ENCODE peak calls at places on chromosomes 2 and 18, in eight cellular contexts. G is MM.1S, X is OCI-LY7, O is GM23248, Q is HCT116, T is GM23338, Y is PC-3, I is SK-N-SH. C is an unnamed sample. For H3K9me2, the result is how much of the 10 kb centered on the place peaks cover.

GRCh38 chr2:200863655-200864205 is 728 bp downstream of the CLK1 start:
- DNase-seq in G (no peak), X (peak), O (peak), Q (no peak), T (no peak), Y (peak), I (no peak), C (peak)

GRCh38 chr2:172256886-172257285 is 154.2 kb upstream of the DLX2 start:
- DNase-seq in G (no peak), X (no peak), O (peak), Q (no peak), T (no peak), Y (no peak), I (peak), C (no peak)

GRCh38 chr2:105179469-105180372 is 61.8 kb upstream of the GPR45 start:
- DNase-seq in G (no peak), X (no peak), O (peak), Q (peak), T (peak), Y (peak), I (peak), C (peak)

GRCh38 chr2:46666044-46666662 is 186.8 kb downstream of the TMEM247 start:
- DNase-seq in G (no peak), X (no peak), O (no peak), Q (no peak), T (no peak), Y (no peak), I (no peak), C (peak)

GRCh38 chr2:158539176-158539895 is 82.6 kb downstream of the PKP4 start:
- DNase-seq in G (peak), X (no peak), O (peak), Q (peak), T (no peak), Y (peak), I (no peak), C (peak)

GRCh38 chr2:51483720-51484119 is 451.8 kb upstream of the NRXN1 start:
- DNase-seq in G (no peak), X (no peak), O (no peak), Q (no peak), T (no peak), Y (peak), I (no peak), C (no peak)

GRCh38 chr2:47232738-47233415 is 77.8 kb upstream of the STPG4 start:
- DNase-seq in G (no peak), X (no peak), O (no peak), Q (no peak), T (no peak), Y (peak), I (no peak), C (peak)

GRCh38 chr2:52810460-52810859 is 957.1 kb upstream of the CHAC2 start:
- DNase-seq in G (peak), X (no peak), O (peak), Q (peak), T (peak), Y (peak), I (peak), C (peak)

DNA sequence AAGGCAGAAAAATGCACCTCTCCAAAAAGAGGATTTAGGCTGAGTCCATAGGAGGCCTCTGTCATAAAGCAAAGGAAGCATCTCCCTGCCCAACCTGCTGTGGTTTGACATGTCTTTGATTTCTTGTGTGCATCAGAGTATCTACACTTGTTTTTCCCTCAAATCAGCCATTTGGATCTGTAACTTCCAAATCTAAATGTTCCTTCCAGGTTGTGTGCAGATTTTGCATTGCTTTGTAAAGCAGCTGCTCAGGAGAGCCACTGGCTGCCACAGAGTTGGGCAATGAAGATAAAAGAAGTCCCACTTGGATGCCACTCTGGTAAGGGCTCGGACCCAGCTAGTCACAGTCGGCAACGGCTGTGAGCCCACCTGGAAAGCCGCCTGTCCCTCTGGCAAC is 6.1 kb downstream of the PAX3 start:
- DNase-seq in G (no peak), X (no peak), O (no peak), Q (no peak), T (no peak), Y (no peak), I (no peak), C (no peak)
- H3K9me2 ChIP-seq in G (under half), X (under half), O (under half), Q (under half), T (under half), Y (under half), I (under half), C (under half)

GRCh38 chr2:74002515-74003391 is 18.0 kb downstream of the TET3 start:
- DNase-seq in G (peak), X (peak), O (peak), Q (no peak), T (peak), Y (peak), I (peak), C (peak)

GRCh38 chr2:73998933-73999332 is 14.2 kb downstream of the TET3 start:
- DNase-seq in G (no peak), X (no peak), O (no peak), Q (no peak), T (no peak), Y (no peak), I (no peak), C (no peak)

GRCh38 chr2:74001781-74002514 is 17.2 kb downstream of the TET3 start:
- DNase-seq in G (no peak), X (peak), O (no peak), Q (no peak), T (no peak), Y (no peak), I (no peak), C (no peak)

GRCh38 chr2:73999881-74000597 is 15.3 kb downstream of the TET3 start:
- DNase-seq in G (no peak), X (no peak), O (peak), Q (no peak), T (peak), Y (peak), I (no peak), C (peak)

GRCh38 chr2:74001121-74001520 is 16.4 kb downstream of the TET3 start:
- DNase-seq in G (no peak), X (no peak), O (peak), Q (no peak), T (no peak), Y (peak), I (no peak), C (no peak)
- TF ChIP-seq EZH2phosphoT487 in G (no peak), X (no peak), O (no peak), Q (no peak), T (no peak), Y (no peak), I (no peak), C (no peak)

DNA sequence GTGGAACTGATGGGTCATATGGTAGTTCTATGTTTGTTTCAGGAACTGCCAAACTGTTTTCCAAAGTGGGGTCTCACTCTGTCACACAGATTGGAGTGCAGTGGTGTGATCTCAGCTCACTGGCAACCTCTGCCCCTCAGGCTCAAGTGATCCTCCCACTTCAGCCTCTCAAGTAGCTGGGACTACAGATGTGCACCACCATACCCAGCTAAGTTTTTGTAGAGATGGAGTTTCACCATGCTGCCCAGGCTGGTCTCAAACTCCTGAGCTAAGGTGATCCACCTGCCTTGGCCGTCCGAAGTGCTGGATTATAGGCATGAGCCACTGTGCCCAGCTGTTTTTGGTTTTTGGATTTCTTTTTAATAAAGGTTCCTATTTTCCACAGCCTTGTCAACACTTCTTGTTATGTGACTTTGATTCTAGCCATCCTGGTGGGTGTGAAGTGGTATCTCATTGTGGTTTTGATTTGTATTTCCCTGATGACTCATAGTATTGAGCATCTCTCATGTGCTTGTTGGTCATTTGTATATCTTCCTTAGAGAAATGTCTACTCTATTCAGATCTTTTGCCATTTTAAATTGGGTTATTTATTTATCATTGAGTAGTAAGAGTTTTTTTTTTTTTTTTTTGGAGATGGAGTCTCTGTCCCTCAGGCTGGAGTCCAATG is 22.8 kb downstream of the NPC1 start:
- DNase-seq in G (no peak), X (no peak), O (peak), Q (no peak), T (no peak), Y (no peak), I (no peak), C (no peak)
- H3K9me2 ChIP-seq in G (under half), X (under half), O (under half), Q (under half), T (under half), Y (under half), I (under half), C (under half)

GRCh38 chr2:190649798-190650390 is 1.0 kb downstream of the NAB1 start:
- DNase-seq in G (no peak), X (peak), O (peak), Q (no peak), T (peak), Y (peak), I (peak), C (no peak)
- TF ChIP-seq EZH2phosphoT487 in G (no peak), X (no peak), O (no peak), Q (no peak), T (no peak), Y (no peak), I (no peak), C (no peak)

DNA sequence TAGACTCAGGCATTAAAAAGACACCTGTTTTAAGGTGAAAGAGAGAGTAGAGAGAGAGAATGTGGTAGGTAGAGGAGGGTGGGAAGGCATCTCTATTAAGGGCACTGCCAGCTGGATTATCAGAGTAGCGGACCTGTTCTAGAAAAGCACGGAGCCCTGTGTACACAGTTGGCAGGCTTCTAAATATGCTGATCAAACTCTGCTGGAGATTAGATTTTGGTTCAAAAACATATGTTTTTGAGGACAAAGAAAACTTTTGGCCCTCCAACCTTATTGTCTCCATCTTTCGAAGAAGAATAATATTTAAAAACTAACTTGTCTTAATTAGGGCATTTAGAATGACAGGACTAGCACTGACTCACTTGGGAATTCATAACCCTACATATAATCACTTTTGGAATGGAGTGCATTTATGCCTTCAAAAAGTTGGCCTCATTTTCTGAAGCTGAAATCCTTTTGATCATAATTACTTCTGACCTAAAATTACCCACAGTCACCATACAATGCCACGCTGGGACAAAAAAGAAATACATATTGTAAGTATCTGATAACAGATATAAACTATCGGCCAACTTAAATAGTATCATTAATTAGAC is 254.6 kb downstream of the MEIS1 start:
- DNase-seq in G (no peak), X (no peak), O (no peak), Q (no peak), T (no peak), Y (no peak), I (no peak), C (no peak)
- H3K9me2 ChIP-seq in G (under half), X (under half), O (under half), Q (under half), T (under half), Y (under half), I (under half), C (under half)

DNA sequence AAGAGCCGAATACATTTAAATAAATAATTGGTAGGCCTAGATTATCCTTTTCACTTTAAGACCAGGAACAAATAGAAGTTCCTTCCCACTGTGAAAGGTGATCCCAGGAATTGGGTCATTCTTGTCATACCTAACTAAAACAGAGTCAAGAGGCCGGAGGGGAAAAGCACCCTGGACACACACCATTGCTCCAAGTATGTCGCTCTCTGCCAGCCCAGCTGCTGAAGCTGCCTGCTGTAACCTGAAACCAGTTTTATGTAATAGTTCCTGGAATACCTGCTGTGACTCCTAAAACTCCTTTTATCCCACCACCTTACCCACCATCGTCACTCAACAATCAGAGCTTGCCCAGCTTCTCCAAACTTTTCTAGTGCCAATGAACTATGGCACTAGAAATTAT is 217.1 kb downstream of the PTPRM start:
- DNase-seq in G (no peak), X (no peak), O (no peak), Q (no peak), T (peak), Y (no peak), I (no peak), C (no peak)
- TF ChIP-seq EZH2phosphoT487 in G (no peak), X (no peak), O (no peak), Q (no peak), T (no peak), Y (no peak), I (no peak), C (no peak)

DNA sequence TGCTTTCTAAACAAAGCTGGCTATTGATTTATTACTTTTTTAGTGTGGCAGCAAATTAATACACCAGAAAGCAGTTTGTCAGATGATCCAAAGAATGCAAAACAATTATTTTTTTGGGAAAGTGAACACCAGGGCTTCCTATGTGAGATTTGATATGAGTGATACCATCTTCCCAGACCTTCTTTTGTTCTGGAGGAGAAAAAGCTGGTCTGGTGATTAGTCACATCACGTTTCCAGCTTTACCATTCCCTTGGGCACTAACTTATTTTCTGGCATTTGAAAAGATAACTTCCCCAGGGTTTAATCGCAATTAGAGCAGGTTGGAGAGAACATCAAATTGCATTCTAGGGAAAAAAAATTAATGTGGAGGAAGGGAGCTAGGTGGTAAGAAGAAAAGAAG is 182.9 kb upstream of the TANK start:
- DNase-seq in G (no peak), X (no peak), O (peak), Q (no peak), T (no peak), Y (no peak), I (no peak), C (no peak)
- H3K9me2 ChIP-seq in G (under half), X (under half), O (under half), Q (under half), T (under half), Y (under half), I (under half), C (under half)

GRCh38 chr2:39069890-39070289 is 51.0 kb downstream of the SOS1 start:
- DNase-seq in G (no peak), X (no peak), O (no peak), Q (no peak), T (no peak), Y (no peak), I (no peak), C (no peak)

GRCh38 chr2:39065616-39066015 is 55.2 kb downstream of the SOS1 start:
- DNase-seq in G (no peak), X (no peak), O (peak), Q (no peak), T (no peak), Y (no peak), I (no peak), C (no peak)

GRCh38 chr2:39068290-39068689 is 52.6 kb downstream of the SOS1 start:
- DNase-seq in G (no peak), X (no peak), O (no peak), Q (no peak), T (no peak), Y (no peak), I (no peak), C (no peak)

GRCh38 chr2:39068757-39069515 is 51.9 kb downstream of the SOS1 start:
- DNase-seq in G (no peak), X (no peak), O (peak), Q (no peak), T (no peak), Y (no peak), I (no peak), C (no peak)
- TF ChIP-seq EZH2phosphoT487 in G (no peak), X (no peak), O (no peak), Q (no peak), T (no peak), Y (no peak), I (no peak), C (no peak)